ENCODE peak calls at places on chromosomes 16 and 17, in six cellular contexts. D is breast epithelium, P is aorta, V is lower lobe of right lung, B is H7, M is tibial artery. Y is an unnamed sample.

GRCh38 chr16:74944466-74944865 is 40.5 kb downstream of the WDR59 start:
- DNase-seq in D (no peak), P (no peak), V (no peak), B (no peak), M (peak; percentile 6), Y (no peak)

GRCh38 chr17:391850-392249 is 39.2 kb upstream of the RPH3AL start:
- DNase-seq in D (no peak), P (peak; percentile 13), V (no peak), B (no peak), M (no peak), Y (no peak)

GRCh38 chr17:3911271-3912053 is 4.8 kb downstream of the P2RX1 start:
- DNase-seq in D (no peak), P (no peak), V (no peak), B (peak; percentile 72), M (peak; percentile 64), Y (no peak)

GRCh38 chr17:28008526-28008925 is 34.0 kb upstream of the NLK start:
- DNase-seq in D (no peak), P (no peak), V (no peak), B (peak; percentile 47), M (no peak), Y (peak; percentile 30)

GRCh38 chr17:3723556-3724372 is at the start of gene HASPIN:
- DNase-seq in D (peak; percentile 90), P (peak; percentile 98), V (peak; percentile 92), B (peak; percentile 100), M (peak; percentile 93), Y (peak; percentile 77)

GRCh38 chr17:30296499-30297038 is 4.8 kb upstream of the BLMH start:
- DNase-seq in D (no peak), P (no peak), V (no peak), B (no peak), M (no peak), Y (no peak)

GRCh38 chr16:30894540-30895368 is 877 bp upstream of the BCL7C start:
- DNase-seq in D (no peak), P (no peak), V (no peak), B (no peak), M (no peak), Y (no peak)

GRCh38 chr17:82932146-82933005 is 92.6 kb upstream of the ZNF750 start:
- DNase-seq in D (peak; percentile 39), P (peak; percentile 40), V (peak; percentile 14), B (no peak), M (peak; percentile 54), Y (no peak)

GRCh38 chr17:1090454-1091189 is 89.2 kb downstream of the ABR start:
- DNase-seq in D (no peak), P (no peak), V (peak; percentile 74), B (no peak), M (no peak), Y (no peak)

GRCh38 chr17:65916425-65916824 is 275.5 kb downstream of the CEP112 start:
- DNase-seq in D (no peak), P (no peak), V (no peak), B (no peak), M (no peak), Y (no peak)

GRCh38 chr16:81940781-81941560 is 70.3 kb downstream of the SDR42E1 start:
- DNase-seq in D (no peak), P (no peak), V (no peak), B (no peak), M (peak; percentile 13), Y (no peak)

GRCh38 chr17:10798332-10798749 is 5.6 kb downstream of the TMEM238L start:
- DNase-seq in D (no peak), P (no peak), V (no peak), B (no peak), M (no peak), Y (peak; percentile 35)

GRCh38 chr17:74110467-74110866 is 93.0 kb upstream of the RPL38 start:
- DNase-seq in D (no peak), P (no peak), V (no peak), B (no peak), M (no peak), Y (no peak)

GRCh38 chr17:45138911-45139532 is 3.5 kb downstream of the ACBD4 start:
- DNase-seq in D (no peak), P (peak; percentile 64), V (no peak), B (peak; percentile 61), M (no peak), Y (no peak)

GRCh38 chr17:63419949-63420867 is 25.9 kb downstream of the CYB561 start:
- DNase-seq in D (no peak), P (no peak), V (no peak), B (no peak), M (no peak), Y (no peak)

GRCh38 chr16:70778901-70779309 is 22.1 kb downstream of the VAC14 start:
- DNase-seq in D (peak; percentile 73), P (peak; percentile 87), V (no peak), B (peak; percentile 87), M (peak; percentile 87), Y (peak; percentile 45)

GRCh38 chr17:17416400-17417360 is 60.1 kb upstream of the MED9 start:
- DNase-seq in D (no peak), P (no peak), V (peak; percentile 60), B (no peak), M (peak; percentile 62), Y (no peak)

GRCh38 chr17:7558544-7559306 is at the start of gene TNFSF13:
- DNase-seq in D (no peak), P (peak; percentile 80), V (peak; percentile 79), B (no peak), M (peak; percentile 85), Y (peak; percentile 48)

GRCh38 chr16:26791166-26791565 is 275.6 kb upstream of the C16orf82 start:
- DNase-seq in D (no peak), P (no peak), V (no peak), B (no peak), M (no peak), Y (no peak)

GRCh38 chr16:27999687-28000086 is 63.8 kb downstream of the GSG1L start:
- DNase-seq in D (no peak), P (no peak), V (no peak), B (no peak), M (no peak), Y (no peak)

GRCh38 chr17:44081681-44082080 is 11.1 kb downstream of the G6PC3 start:
- DNase-seq in D (no peak), P (no peak), V (peak; percentile 4), B (no peak), M (no peak), Y (no peak)

GRCh38 chr17:59490259-59490658 is 75.2 kb upstream of the DHX40 start:
- DNase-seq in D (no peak), P (no peak), V (no peak), B (no peak), M (no peak), Y (no peak)

GRCh38 chr16:47477680-47478079 is 16.5 kb downstream of the PHKB start:
- DNase-seq in D (no peak), P (no peak), V (no peak), B (no peak), M (no peak), Y (no peak)

GRCh38 chr16:21101631-21102420 is 48.8 kb downstream of the DNAH3 start:
- DNase-seq in D (no peak), P (no peak), V (no peak), B (peak; percentile 19), M (no peak), Y (no peak)

GRCh38 chr17:66835476-66835875 is 559 bp downstream of the CACNG5 start:
- DNase-seq in D (no peak), P (no peak), V (no peak), B (peak; percentile 56), M (peak; percentile 54), Y (no peak)

GRCh38 chr16:12356622-12357365 is 380.3 kb downstream of the SNX29 start:
- DNase-seq in D (no peak), P (no peak), V (no peak), B (no peak), M (no peak), Y (no peak)

GRCh38 chr16:66204761-66205160 is 161.7 kb upstream of the CDH5 start:
- DNase-seq in D (no peak), P (no peak), V (no peak), B (no peak), M (no peak), Y (no peak)

GRCh38 chr16:66207864-66208226 is 158.6 kb upstream of the CDH5 start:
- DNase-seq in D (no peak), P (no peak), V (no peak), B (no peak), M (no peak), Y (no peak)

GRCh38 chr16:66207139-66207863 is 159.2 kb upstream of the CDH5 start:
- DNase-seq in D (no peak), P (no peak), V (no peak), B (no peak), M (no peak), Y (no peak)

GRCh38 chr16:66203476-66203875 is 163.0 kb upstream of the CDH5 start:
- DNase-seq in D (no peak), P (no peak), V (no peak), B (no peak), M (no peak), Y (no peak)

GRCh38 chr16:66205287-66206167 is 161.0 kb upstream of the CDH5 start:
- DNase-seq in D (no peak), P (no peak), V (no peak), B (peak; percentile 24), M (no peak), Y (no peak)
- H3K27me3 ChIP-seq in D (no peaks in the 10 kb centered on the region), P (no peaks in the 10 kb centered on the region), V (no peaks in the 10 kb centered on the region), B (no peaks in the 10 kb centered on the region), M (no peaks in the 10 kb centered on the region), Y (peaks cover 79% of the 10 kb centered on the region)

GRCh38 chr16:56669840-56670639 is 426 bp downstream of the MT1H start:
- DNase-seq in D (no peak), P (no peak), V (no peak), B (no peak), M (no peak), Y (no peak)

GRCh38 chr16:56669005-56669839 is at the start of gene MT1H:
- DNase-seq in D (no peak), P (no peak), V (no peak), B (peak; percentile 76), M (no peak), Y (no peak)

GRCh38 chr16:56672761-56673536 is 3.3 kb downstream of the MT1H start:
- DNase-seq in D (no peak), P (no peak), V (no peak), B (no peak), M (no peak), Y (no peak)

GRCh38 chr16:56671706-56672105 is 2.1 kb downstream of the MT1H start:
- DNase-seq in D (no peak), P (no peak), V (no peak), B (no peak), M (no peak), Y (no peak)

DNA sequence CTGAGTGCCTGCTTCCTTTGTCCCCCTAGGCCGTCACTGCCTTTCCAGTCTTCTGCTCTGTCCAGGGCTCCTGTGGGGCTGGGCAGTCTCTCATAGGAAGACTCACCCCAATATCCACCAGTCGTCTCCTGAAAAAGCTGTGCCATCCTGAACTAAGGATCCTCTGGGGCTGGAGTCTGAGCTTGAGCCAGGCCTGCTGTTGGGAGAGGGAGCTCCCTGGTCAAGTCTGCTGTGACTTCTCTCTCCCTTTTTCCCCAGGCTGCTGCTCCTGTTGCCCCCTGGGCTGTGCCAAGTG is 973 bp downstream of the MT1H start:
- DNase-seq in D (no peak), P (no peak), V (no peak), B (no peak), M (no peak), Y (no peak)
- H3K27me3 ChIP-seq in D (no peaks in the 10 kb centered on the region), P (no peaks in the 10 kb centered on the region), V (peaks cover 64% of the 10 kb centered on the region), B (peaks cover 62% of the 10 kb centered on the region), M (peaks cover 87% of the 10 kb centered on the region), Y (peaks cover 10% of the 10 kb centered on the region)

GRCh38 chr16:56190903-56191806 is at the start of gene GNAO1:
- DNase-seq in D (peak; percentile 58), P (peak; percentile 91), V (peak; percentile 51), B (peak; percentile 95), M (peak; percentile 84), Y (peak; percentile 58)
- H3K27me3 ChIP-seq in D (peaks cover 4% of the 10 kb centered on the region), P (no peaks in the 10 kb centered on the region), V (peaks cover 61% of the 10 kb centered on the region), B (peaks cover 40% of the 10 kb centered on the region), M (no peaks in the 10 kb centered on the region), Y (peaks cover 6% of the 10 kb centered on the region)

GRCh38 chr16:68496689-68497088 is 42.4 kb upstream of the ZFP90 start:
- DNase-seq in D (no peak), P (no peak), V (no peak), B (no peak), M (no peak), Y (no peak)
- H3K27me3 ChIP-seq in D (no peaks in the 10 kb centered on the region), P (no peaks in the 10 kb centered on the region), V (no peaks in the 10 kb centered on the region), B (no peaks in the 10 kb centered on the region), M (peaks cover 50% of the 10 kb centered on the region), Y (no peaks in the 10 kb centered on the region)